ENCODE peak calls at places on chromosomes 6 and 20, in four cellular contexts. C is T-helper 22 cell, I is stromal cell of bone marrow, E is WTC11. R is an unnamed sample.

GRCh38 chr20:44247131-44247571 is at the start of gene GDAP1L1:
- DNase-seq in C (no peak), I (no peak), E (peak), R (peak)

GRCh38 chr6:85675030-85675819 is 32.5 kb upstream of the SYNCRIP start:
- DNase-seq in C (no peak), I (no peak), E (no peak), R (peak)

GRCh38 chr20:32970115-32970972 is 33.9 kb downstream of the SUN5 start:
- DNase-seq in C (no peak), I (no peak), E (peak), R (peak)

GRCh38 chr6:122649701-122650100 is 39.5 kb downstream of the PKIB start:
- DNase-seq in C (no peak), I (peak), E (no peak), R (no peak)

GRCh38 chr20:51372176-51372803 is 170.2 kb downstream of the NFATC2 start:
- DNase-seq in C (peak), I (peak), E (peak), R (peak)

GRCh38 chr6:114366899-114367298 is 24.1 kb upstream of the HS3ST5 start:
- DNase-seq in C (no peak), I (no peak), E (no peak), R (no peak)

GRCh38 chr6:137811121-137811911 is 55.7 kb upstream of the TNFAIP3 start:
- DNase-seq in C (peak), I (peak), E (no peak), R (no peak)

GRCh38 chr20:48444249-48444648 is 383.6 kb downstream of the PREX1 start:
- DNase-seq in C (no peak), I (no peak), E (no peak), R (no peak)

GRCh38 chr20:4869290-4870193 is 131.8 kb downstream of the SLC23A2 start:
- DNase-seq in C (peak), I (no peak), E (no peak), R (no peak)

GRCh38 chr20:44542902-44543301 is 21.0 kb upstream of the SERINC3 start:
- DNase-seq in C (no peak), I (no peak), E (no peak), R (no peak)

GRCh38 chr20:57237006-57237953 is 29.2 kb downstream of the BMP7 start:
- DNase-seq in C (no peak), I (no peak), E (no peak), R (no peak)

GRCh38 chr6:124670801-124671200 is 291.4 kb upstream of the RNF217 start:
- DNase-seq in C (no peak), I (no peak), E (no peak), R (no peak)

GRCh38 chr20:22490287-22491187 is 93.8 kb downstream of the FOXA2 start:
- DNase-seq in C (no peak), I (no peak), E (peak), R (peak)

GRCh38 chr6:6832439-6832838 is 243.9 kb downstream of the LY86 start:
- DNase-seq in C (no peak), I (no peak), E (no peak), R (no peak)

GRCh38 chr6:21438986-21439352 is 154.6 kb upstream of the SOX4 start:
- DNase-seq in C (no peak), I (no peak), E (no peak), R (no peak)

GRCh38 chr20:25987073-25987927 is 290.6 kb upstream of the ZNF337 start:
- DNase-seq in C (no peak), I (peak), E (peak), R (peak)

GRCh38 chr20:51220293-51220706 is 197.4 kb upstream of the KCNG1 start:
- DNase-seq in C (no peak), I (no peak), E (peak), R (peak)

GRCh38 chr6:16999486-17000436 is 102.1 kb upstream of the STMND1 start:
- DNase-seq in C (no peak), I (peak), E (no peak), R (no peak)